ENCODE peak calls at places on chromosomes 1 and 21, in five cellular contexts. O is neuronal stem cell, X is IMR-90, V is H1, L is mesenchymal stem cell. F is an unnamed sample.

GRCh38 chr1:16717174-16718108 is 22.9 kb upstream of the RNU1-4 start:
- DNase-seq in O (no peak), X (no peak), V (no peak), L (no peak), F (no peak)

GRCh38 chr1:156510709-156511108 is 10.1 kb upstream of the MEF2D start:
- DNase-seq in O (no peak), X (peak), V (no peak), L (no peak), F (no peak)

GRCh38 chr1:222893255-222893654 is 78.4 kb downstream of the DISP1 start:
- DNase-seq in O (no peak), X (no peak), V (no peak), L (no peak), F (no peak)

GRCh38 chr1:230173176-230173575 is 106.1 kb downstream of the GALNT2 start:
- DNase-seq in O (no peak), X (no peak), V (no peak), L (no peak), F (no peak)

GRCh38 chr1:182127656-182128055 is 66.1 kb upstream of the ZNF648 start:
- DNase-seq in O (no peak), X (no peak), V (no peak), L (no peak), F (no peak)

GRCh38 chr1:63902844-63903589 is 129.2 kb downstream of the ROR1 start:
- DNase-seq in O (no peak), X (peak), V (no peak), L (no peak), F (no peak)

GRCh38 chr1:205961970-205962820 is 18.9 kb upstream of the SLC26A9 start:
- DNase-seq in O (no peak), X (peak), V (no peak), L (no peak), F (no peak)

GRCh38 chr1:116273042-116273783 is 99.8 kb upstream of the ATP1A1 start:
- DNase-seq in O (peak), X (no peak), V (no peak), L (no peak), F (no peak)

GRCh38 chr1:54995835-54996234 is 2.9 kb upstream of the BSND start:
- DNase-seq in O (no peak), X (no peak), V (no peak), L (no peak), F (no peak)

GRCh38 chr1:51070011-51070410 is 32.0 kb upstream of the C1orf185 start:
- DNase-seq in O (no peak), X (no peak), V (no peak), L (no peak), F (no peak)

GRCh38 chr1:192730206-192730605 is 78.6 kb upstream of the RGS2 start:
- DNase-seq in O (no peak), X (peak), V (no peak), L (peak), F (no peak)

GRCh38 chr1:160522622-160523345 is at the start of gene SLAMF6:
- DNase-seq in O (no peak), X (no peak), V (no peak), L (no peak), F (no peak)

GRCh38 chr1:200364121-200364759 is 45.6 kb downstream of the ZNF281 start:
- DNase-seq in O (no peak), X (peak), V (peak), L (peak), F (peak)

GRCh38 chr1:197958438-197958837 is 41.3 kb downstream of the LHX9 start:
- DNase-seq in O (no peak), X (no peak), V (no peak), L (no peak), F (no peak)

GRCh38 chr1:14421977-14422609 is 176.4 kb upstream of the KAZN start:
- DNase-seq in O (no peak), X (no peak), V (no peak), L (no peak), F (no peak)

GRCh38 chr1:25689686-25690381 is 73.2 kb downstream of the MAN1C1 start:
- DNase-seq in O (no peak), X (no peak), V (no peak), L (no peak), F (no peak)

GRCh38 chr21:28719731-28720130 is 272.9 kb downstream of the LTN1 start:
- DNase-seq in O (no peak), X (no peak), V (no peak), L (no peak), F (no peak)

GRCh38 chr1:18110968-18111367 is 3.4 kb downstream of the IGSF21 start:
- DNase-seq in O (no peak), X (no peak), V (no peak), L (no peak), F (no peak)

GRCh38 chr21:45973475-45974072 is 8.0 kb upstream of the COL6A1 start:
- DNase-seq in O (no peak), X (peak), V (no peak), L (peak), F (peak)

GRCh38 chr1:232011961-232012360 is 385.4 kb downstream of the DISC1 start:
- DNase-seq in O (no peak), X (peak), V (no peak), L (peak), F (peak)

GRCh38 chr1:4853930-4854329 is 199.5 kb downstream of the AJAP1 start:
- DNase-seq in O (no peak), X (no peak), V (no peak), L (no peak), F (no peak)

GRCh38 chr1:200856716-200857352 is 15.9 kb upstream of the GPR25 start:
- DNase-seq in O (no peak), X (peak), V (no peak), L (no peak), F (no peak)

GRCh38 chr21:29634410-29634809 is 305.4 kb downstream of the GRIK1 start:
- DNase-seq in O (no peak), X (no peak), V (no peak), L (no peak), F (no peak)

GRCh38 chr1:224785622-224786021 is 143.9 kb upstream of the DNAH14 start:
- DNase-seq in O (no peak), X (no peak), V (no peak), L (no peak), F (no peak)

GRCh38 chr1:112674986-112675727 is 698 bp downstream of the MOV10 start:
- DNase-seq in O (peak), X (peak), V (no peak), L (peak), F (peak)

GRCh38 chr1:59747469-59748014 is 67.2 kb upstream of the HOOK1 start:
- DNase-seq in O (no peak), X (no peak), V (no peak), L (no peak), F (no peak)

GRCh38 chr1:161905269-161905884 is 118.3 kb downstream of the OLFML2B start:
- DNase-seq in O (no peak), X (peak), V (no peak), L (peak), F (peak)

GRCh38 chr1:206792939-206793607 is 20.8 kb upstream of the IL10 start:
- DNase-seq in O (no peak), X (peak), V (no peak), L (peak), F (no peak)

GRCh38 chr1:198175418-198176170 is 18.8 kb downstream of the NEK7 start:
- DNase-seq in O (no peak), X (peak), V (no peak), L (peak), F (no peak)

GRCh38 chr1:13749543-13750307 is 49.7 kb downstream of the PRDM2 start:
- DNase-seq in O (peak), X (peak), V (no peak), L (peak), F (peak)

GRCh38 chr21:31482460-31482859 is 138.4 kb upstream of the TIAM1 start:
- DNase-seq in O (no peak), X (no peak), V (no peak), L (no peak), F (no peak)

GRCh38 chr1:231683439-231684165 is 57.0 kb downstream of the DISC1 start:
- DNase-seq in O (no peak), X (no peak), V (no peak), L (peak), F (no peak)

GRCh38 chr1:218401896-218402770 is 57.0 kb downstream of the TGFB2 start:
- DNase-seq in O (no peak), X (peak), V (no peak), L (peak), F (no peak)

GRCh38 chr1:234655328-234656069 is 45.5 kb upstream of the IRF2BP2 start:
- DNase-seq in O (no peak), X (no peak), V (no peak), L (no peak), F (peak)

GRCh38 chr1:151992345-151993083 is 1.1 kb downstream of the S100A10 start:
- DNase-seq in O (no peak), X (peak), V (peak), L (peak), F (peak)
- H2AK5ac ChIP-seq in O (no peak), X (peak), V (peak), L (peak), F (no peak)

GRCh38 chr1:247738315-247738714 is at the start of gene OR14K1:
- DNase-seq in O (no peak), X (no peak), V (no peak), L (no peak), F (no peak)
- H2AK5ac ChIP-seq in O (no peak), X (no peak), V (no peak), L (peak), F (no peak)

DNA sequence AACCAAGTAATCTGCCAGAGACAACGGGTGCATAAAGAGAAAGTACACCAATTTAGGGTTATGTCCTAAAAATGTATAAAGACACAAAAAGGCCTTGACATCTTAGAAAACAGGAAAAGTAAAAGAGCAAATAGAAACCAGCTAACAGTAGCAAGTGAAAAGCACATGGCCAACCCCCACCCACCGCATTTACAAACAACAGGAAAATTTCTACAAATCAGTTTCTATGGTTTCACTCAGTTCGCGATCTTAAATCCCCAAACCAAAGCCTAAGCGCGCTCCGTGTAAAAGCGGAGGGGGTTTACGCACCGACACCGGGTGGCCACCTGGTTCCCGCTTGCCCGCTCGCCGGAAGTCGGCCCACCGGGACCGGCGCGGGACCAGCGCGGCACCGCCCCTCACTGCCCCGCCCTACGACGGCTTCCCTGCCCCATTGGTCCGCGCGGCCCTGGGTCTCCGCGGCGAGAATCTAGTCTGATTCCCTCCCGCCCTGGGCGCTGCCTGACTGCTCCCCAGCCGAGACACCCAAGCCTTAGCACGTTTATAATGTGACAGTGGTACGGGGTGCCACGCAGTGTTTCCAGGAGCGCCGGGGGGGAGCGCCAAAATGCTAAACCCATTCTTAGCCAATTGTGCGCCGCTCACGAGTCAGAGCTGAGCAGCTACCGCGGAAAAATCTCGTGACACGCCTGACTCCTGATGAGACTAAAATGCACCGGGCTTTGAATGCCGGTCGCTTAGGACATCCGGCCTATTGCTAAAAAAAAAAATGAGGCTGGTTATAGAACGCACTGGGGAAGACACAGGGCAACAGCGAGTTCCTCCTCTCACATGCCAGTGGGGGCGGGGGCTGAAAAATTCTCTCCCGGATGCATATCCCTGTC is at the start of gene GART:
- DNase-seq in O (peak), X (peak), V (peak), L (peak), F (peak)
- H2AK5ac ChIP-seq in O (no peak), X (peak), V (peak), L (peak), F (no peak)

GRCh38 chr1:154181944-154182341 is 10.0 kb downstream of the TPM3 start:
- DNase-seq in O (no peak), X (no peak), V (no peak), L (no peak), F (no peak)
- H2AK5ac ChIP-seq in O (no peak), X (peak), V (no peak), L (no peak), F (no peak)

GRCh38 chr1:109977657-109978378 is 6.7 kb upstream of the AHCYL1 start:
- DNase-seq in O (no peak), X (no peak), V (no peak), L (no peak), F (no peak)
- H2AK5ac ChIP-seq in O (no peak), X (peak), V (no peak), L (peak), F (no peak)

GRCh38 chr1:67739361-67739760 is 54.4 kb downstream of the GADD45A start:
- DNase-seq in O (no peak), X (no peak), V (no peak), L (no peak), F (no peak)

GRCh38 chr1:67741121-67741520 is 56.1 kb downstream of the GADD45A start:
- DNase-seq in O (no peak), X (no peak), V (no peak), L (no peak), F (no peak)

GRCh38 chr1:67743072-67743725 is 58.2 kb downstream of the GADD45A start:
- DNase-seq in O (no peak), X (no peak), V (no peak), L (no peak), F (peak)

GRCh38 chr1:67738401-67738800 is 53.4 kb downstream of the GADD45A start:
- DNase-seq in O (no peak), X (no peak), V (no peak), L (no peak), F (peak)

GRCh38 chr1:67741786-67742185 is 56.8 kb downstream of the GADD45A start:
- DNase-seq in O (no peak), X (no peak), V (no peak), L (no peak), F (no peak)
- H2AK5ac ChIP-seq in O (no peak), X (no peak), V (no peak), L (peak), F (no peak)

DNA sequence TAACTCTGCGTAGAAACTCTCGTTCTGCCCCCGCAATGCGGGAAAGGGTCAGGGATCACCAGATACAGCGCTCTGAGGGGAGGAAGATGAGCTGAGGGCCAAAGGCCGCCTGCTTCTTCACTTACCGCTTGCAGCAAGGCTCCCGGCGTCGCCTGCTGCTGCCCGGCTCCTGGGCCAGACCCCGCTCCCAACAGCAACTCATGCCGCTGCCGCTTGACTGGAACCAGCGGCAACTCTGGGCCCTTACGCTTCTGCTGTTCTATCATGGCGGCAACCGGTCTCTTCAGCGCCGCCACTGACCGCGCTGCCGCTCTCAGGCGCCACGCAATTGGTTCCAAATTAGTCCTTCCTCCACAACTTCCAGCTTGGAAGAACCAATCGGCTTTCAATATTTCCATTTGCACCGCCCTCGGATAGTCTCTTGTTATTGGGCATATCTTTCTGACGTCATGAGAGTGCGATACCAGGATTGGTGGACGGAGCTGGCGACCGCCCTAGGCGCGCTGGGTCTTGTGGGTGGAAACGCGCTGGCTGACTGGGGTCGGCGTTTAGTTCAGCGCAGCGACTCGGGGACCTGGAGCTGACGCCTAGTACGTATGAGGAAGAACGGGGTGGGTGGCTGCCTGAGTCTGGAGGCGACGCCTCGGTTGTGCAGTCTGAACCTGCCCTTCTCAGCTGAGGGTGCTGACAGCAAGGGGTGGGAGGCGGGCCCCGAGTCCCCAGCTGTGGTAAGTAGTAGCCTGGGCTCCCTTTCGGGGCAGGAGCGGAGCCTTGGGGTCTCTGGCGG is at the start of the genes SNRNP40 and ZCCHC17:
- DNase-seq in O (peak), X (peak), V (peak), L (peak), F (peak)
- H2AK5ac ChIP-seq in O (peak), X (peak), V (no peak), L (no peak), F (peak)

GRCh38 chr1:26921462-26922200 is at the start of gene NUDC:
- DNase-seq in O (peak), X (peak), V (peak), L (peak), F (peak)
- H2AK5ac ChIP-seq in O (no peak), X (peak), V (peak), L (no peak), F (no peak)

GRCh38 chr1:227905573-227906487 is 41.9 kb downstream of the WNT9A start:
- DNase-seq in O (no peak), X (no peak), V (no peak), L (no peak), F (no peak)

GRCh38 chr1:227903061-227903521 is 44.6 kb downstream of the WNT9A start:
- DNase-seq in O (no peak), X (no peak), V (no peak), L (no peak), F (no peak)

GRCh38 chr1:227903614-227904501 is 43.9 kb downstream of the WNT9A start:
- DNase-seq in O (no peak), X (no peak), V (no peak), L (no peak), F (no peak)

GRCh38 chr1:227906550-227906991 is 41.2 kb downstream of the WNT9A start:
- DNase-seq in O (no peak), X (no peak), V (no peak), L (no peak), F (no peak)

GRCh38 chr1:227904541-227905335 is 43.0 kb downstream of the WNT9A start:
- DNase-seq in O (no peak), X (no peak), V (no peak), L (no peak), F (no peak)
- H2AK5ac ChIP-seq in O (peak), X (no peak), V (no peak), L (no peak), F (no peak)

GRCh38 chr1:61420909-61421835 is 303.8 kb downstream of the TM2D1 start:
- DNase-seq in O (no peak), X (no peak), V (no peak), L (no peak), F (no peak)

GRCh38 chr1:61419681-61420080 is 305.3 kb downstream of the TM2D1 start:
- DNase-seq in O (no peak), X (no peak), V (no peak), L (no peak), F (no peak)

GRCh38 chr1:61423643-61424042 is 301.3 kb downstream of the TM2D1 start:
- DNase-seq in O (no peak), X (no peak), V (no peak), L (no peak), F (no peak)

GRCh38 chr1:61420243-61420642 is 304.7 kb downstream of the TM2D1 start:
- DNase-seq in O (no peak), X (no peak), V (no peak), L (no peak), F (no peak)

DNA sequence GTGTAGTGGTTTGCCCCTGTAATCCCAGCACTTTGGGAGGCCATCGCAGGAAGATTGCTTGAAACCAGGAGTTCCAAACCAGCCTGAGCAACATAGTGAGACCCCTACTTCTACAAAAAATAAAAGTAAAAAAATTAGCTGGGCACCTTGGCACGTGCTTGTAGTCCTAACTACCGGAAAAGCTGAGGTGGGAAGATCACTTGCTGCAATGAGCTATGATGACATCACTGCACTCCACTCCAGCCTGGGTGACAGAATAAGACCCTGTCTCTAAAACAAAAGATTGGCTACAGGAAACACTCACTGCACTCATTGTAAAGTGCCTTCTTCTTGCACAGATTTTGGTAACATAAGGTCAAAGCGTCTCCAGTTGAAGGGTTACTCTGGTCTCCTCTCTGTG is 305.8 kb downstream of the TM2D1 start:
- DNase-seq in O (no peak), X (no peak), V (no peak), L (no peak), F (no peak)
- H2AK5ac ChIP-seq in O (no peak), X (no peak), V (no peak), L (no peak), F (no peak)

F was measured in mesendoderm.